ENCODE peak calls at places on chromosome 11, in nine cellular contexts. One of them, this sample, is unnamed. For H3K4me1, the result is how much of the 10 kb centered on the place peaks cover.

GRCh38 chr11:94184861-94185260 is 56.2 kb downstream of the PANX1 start:
- DNase-seq in CD8-positive, alpha-beta memory T cell: no peak
- DNase-seq in endodermal cell: no peak
- DNase-seq in fibroblast of lung: no peak
- DNase-seq in suprapubic skin: no peak
- DNase-seq in psoas muscle: no peak
- DNase-seq in A549: no peak
- DNase-seq in left lung: no peak
- DNase-seq in thoracic aorta: no peak
- DNase-seq in this sample: no peak

GRCh38 chr11:58957922-58958321 is 18.6 kb downstream of the GLYATL1 start:
- DNase-seq in CD8-positive, alpha-beta memory T cell: no peak
- DNase-seq in endodermal cell: no peak
- DNase-seq in fibroblast of lung: no peak
- DNase-seq in suprapubic skin: no peak
- DNase-seq in psoas muscle: no peak
- DNase-seq in A549: no peak
- DNase-seq in left lung: no peak
- DNase-seq in thoracic aorta: no peak
- DNase-seq in this sample: no peak

GRCh38 chr11:289706-290620 is 1.0 kb downstream of the PGGHG start:
- DNase-seq in CD8-positive, alpha-beta memory T cell: no peak
- DNase-seq in endodermal cell: peak
- DNase-seq in fibroblast of lung: no peak
- DNase-seq in suprapubic skin: peak
- DNase-seq in psoas muscle: peak
- DNase-seq in A549: no peak
- DNase-seq in left lung: peak
- DNase-seq in thoracic aorta: no peak
- DNase-seq in this sample: peak

GRCh38 chr11:66720223-66720898 is 8.7 kb downstream of the SPTBN2 start:
- DNase-seq in CD8-positive, alpha-beta memory T cell: no peak
- DNase-seq in endodermal cell: peak
- DNase-seq in fibroblast of lung: peak
- DNase-seq in suprapubic skin: no peak
- DNase-seq in psoas muscle: peak
- DNase-seq in A549: peak
- DNase-seq in left lung: peak
- DNase-seq in thoracic aorta: no peak
- DNase-seq in this sample: peak

GRCh38 chr11:41459602-41460405 is at the start of gene LRRC4C:
- DNase-seq in CD8-positive, alpha-beta memory T cell: no peak
- DNase-seq in endodermal cell: no peak
- DNase-seq in fibroblast of lung: peak
- DNase-seq in suprapubic skin: no peak
- DNase-seq in psoas muscle: no peak
- DNase-seq in A549: no peak
- DNase-seq in left lung: no peak
- DNase-seq in thoracic aorta: no peak
- DNase-seq in this sample: no peak

GRCh38 chr11:66450610-66451009 is 12.0 kb upstream of the MRPL11 start:
- DNase-seq in CD8-positive, alpha-beta memory T cell: no peak
- DNase-seq in endodermal cell: no peak
- DNase-seq in fibroblast of lung: no peak
- DNase-seq in suprapubic skin: no peak
- DNase-seq in psoas muscle: no peak
- DNase-seq in A549: no peak
- DNase-seq in left lung: no peak
- DNase-seq in thoracic aorta: no peak
- DNase-seq in this sample: no peak

GRCh38 chr11:93028959-93029536 is 59.6 kb downstream of the MTNR1B start:
- DNase-seq in CD8-positive, alpha-beta memory T cell: no peak
- DNase-seq in endodermal cell: no peak
- DNase-seq in fibroblast of lung: no peak
- DNase-seq in suprapubic skin: no peak
- DNase-seq in psoas muscle: no peak
- DNase-seq in A549: no peak
- DNase-seq in left lung: no peak
- DNase-seq in thoracic aorta: no peak
- DNase-seq in this sample: no peak

GRCh38 chr11:61116426-61117214 is 14.3 kb downstream of the CD5 start:
- DNase-seq in CD8-positive, alpha-beta memory T cell: no peak
- DNase-seq in endodermal cell: no peak
- DNase-seq in fibroblast of lung: no peak
- DNase-seq in suprapubic skin: no peak
- DNase-seq in psoas muscle: no peak
- DNase-seq in A549: no peak
- DNase-seq in left lung: no peak
- DNase-seq in thoracic aorta: no peak
- DNase-seq in this sample: no peak

GRCh38 chr11:125952973-125953372 is 7.1 kb downstream of the VSIG10L2 start:
- DNase-seq in CD8-positive, alpha-beta memory T cell: no peak
- DNase-seq in endodermal cell: no peak
- DNase-seq in fibroblast of lung: no peak
- DNase-seq in suprapubic skin: peak
- DNase-seq in psoas muscle: peak
- DNase-seq in A549: no peak
- DNase-seq in left lung: no peak
- DNase-seq in thoracic aorta: no peak
- DNase-seq in this sample: peak

GRCh38 chr11:46382644-46383403 is 1.4 kb downstream of the MDK start:
- DNase-seq in CD8-positive, alpha-beta memory T cell: no peak
- DNase-seq in endodermal cell: peak
- DNase-seq in fibroblast of lung: peak
- DNase-seq in suprapubic skin: peak
- DNase-seq in psoas muscle: no peak
- DNase-seq in A549: peak
- DNase-seq in left lung: no peak
- DNase-seq in thoracic aorta: no peak
- DNase-seq in this sample: no peak

GRCh38 chr11:7573558-7574296 is 59.9 kb downstream of the PPFIBP2 start:
- DNase-seq in CD8-positive, alpha-beta memory T cell: no peak
- DNase-seq in endodermal cell: peak
- DNase-seq in fibroblast of lung: no peak
- DNase-seq in suprapubic skin: no peak
- DNase-seq in psoas muscle: no peak
- DNase-seq in A549: no peak
- DNase-seq in left lung: no peak
- DNase-seq in thoracic aorta: no peak
- DNase-seq in this sample: no peak

GRCh38 chr11:97280347-97280746 is 890.5 kb downstream of the JRKL start:
- DNase-seq in CD8-positive, alpha-beta memory T cell: no peak
- DNase-seq in endodermal cell: no peak
- DNase-seq in fibroblast of lung: no peak
- DNase-seq in suprapubic skin: no peak
- DNase-seq in psoas muscle: no peak
- DNase-seq in A549: no peak
- DNase-seq in left lung: no peak
- DNase-seq in thoracic aorta: no peak
- DNase-seq in this sample: no peak

GRCh38 chr11:75468534-75469340 is 35.7 kb upstream of the KLHL35 start:
- DNase-seq in CD8-positive, alpha-beta memory T cell: no peak
- DNase-seq in endodermal cell: no peak
- DNase-seq in fibroblast of lung: peak
- DNase-seq in suprapubic skin: no peak
- DNase-seq in psoas muscle: peak
- DNase-seq in A549: no peak
- DNase-seq in left lung: no peak
- DNase-seq in thoracic aorta: peak
- DNase-seq in this sample: peak

GRCh38 chr11:10659339-10660216 is 34.0 kb downstream of the IRAG1 start:
- DNase-seq in CD8-positive, alpha-beta memory T cell: no peak
- DNase-seq in endodermal cell: no peak
- DNase-seq in fibroblast of lung: peak
- DNase-seq in suprapubic skin: peak
- DNase-seq in psoas muscle: peak
- DNase-seq in A549: peak
- DNase-seq in left lung: peak
- DNase-seq in thoracic aorta: peak
- DNase-seq in this sample: no peak

GRCh38 chr11:65445604-65446445 is 23.2 kb downstream of the NEAT1 start:
- DNase-seq in CD8-positive, alpha-beta memory T cell: no peak
- DNase-seq in endodermal cell: peak
- DNase-seq in fibroblast of lung: peak
- DNase-seq in suprapubic skin: peak
- DNase-seq in psoas muscle: peak
- DNase-seq in A549: no peak
- DNase-seq in left lung: peak
- DNase-seq in thoracic aorta: no peak
- DNase-seq in this sample: no peak

GRCh38 chr11:118610220-118610772 is 2.9 kb downstream of the PHLDB1 start:
- DNase-seq in CD8-positive, alpha-beta memory T cell: no peak
- DNase-seq in endodermal cell: peak
- DNase-seq in fibroblast of lung: no peak
- DNase-seq in suprapubic skin: peak
- DNase-seq in psoas muscle: no peak
- DNase-seq in A549: no peak
- DNase-seq in left lung: no peak
- DNase-seq in thoracic aorta: no peak
- DNase-seq in this sample: no peak

GRCh38 chr11:65574963-65575567 is 788 bp upstream of the EHBP1L1 start:
- DNase-seq in CD8-positive, alpha-beta memory T cell: peak
- DNase-seq in endodermal cell: peak
- DNase-seq in fibroblast of lung: no peak
- DNase-seq in suprapubic skin: no peak
- DNase-seq in psoas muscle: no peak
- DNase-seq in A549: no peak
- DNase-seq in left lung: no peak
- DNase-seq in thoracic aorta: no peak
- DNase-seq in this sample: no peak

GRCh38 chr11:30487200-30487898 is 98.8 kb downstream of the MPPED2 start:
- DNase-seq in CD8-positive, alpha-beta memory T cell: no peak
- DNase-seq in endodermal cell: no peak
- DNase-seq in fibroblast of lung: no peak
- DNase-seq in suprapubic skin: no peak
- DNase-seq in psoas muscle: peak
- DNase-seq in A549: no peak
- DNase-seq in left lung: peak
- DNase-seq in thoracic aorta: no peak
- DNase-seq in this sample: peak

GRCh38 chr11:47723041-47723440 is 7.9 kb upstream of the AGBL2 start:
- DNase-seq in CD8-positive, alpha-beta memory T cell: no peak
- DNase-seq in endodermal cell: no peak
- DNase-seq in fibroblast of lung: no peak
- DNase-seq in suprapubic skin: no peak
- DNase-seq in psoas muscle: no peak
- DNase-seq in A549: no peak
- DNase-seq in left lung: no peak
- DNase-seq in thoracic aorta: no peak
- DNase-seq in this sample: no peak

GRCh38 chr11:37177721-37178120 is 579.7 kb upstream of the RAG2 start:
- DNase-seq in CD8-positive, alpha-beta memory T cell: no peak
- DNase-seq in endodermal cell: no peak
- DNase-seq in fibroblast of lung: no peak
- DNase-seq in suprapubic skin: no peak
- DNase-seq in psoas muscle: no peak
- DNase-seq in A549: no peak
- DNase-seq in left lung: no peak
- DNase-seq in thoracic aorta: no peak
- DNase-seq in this sample: no peak

GRCh38 chr11:123535401-123535800 is 105.3 kb downstream of the GRAMD1B start:
- DNase-seq in CD8-positive, alpha-beta memory T cell: no peak
- DNase-seq in endodermal cell: no peak
- DNase-seq in fibroblast of lung: no peak
- DNase-seq in suprapubic skin: no peak
- DNase-seq in psoas muscle: no peak
- DNase-seq in A549: no peak
- DNase-seq in left lung: no peak
- DNase-seq in thoracic aorta: no peak
- DNase-seq in this sample: no peak
- H3K4me1 ChIP-seq in CD8-positive, alpha-beta memory T cell: under half
- H3K4me1 ChIP-seq in endodermal cell: under half
- H3K4me1 ChIP-seq in fibroblast of lung: under half
- H3K4me1 ChIP-seq in suprapubic skin: under half
- H3K4me1 ChIP-seq in psoas muscle: under half
- H3K4me1 ChIP-seq in A549: under half
- H3K4me1 ChIP-seq in left lung: under half
- H3K4me1 ChIP-seq in thoracic aorta: under half
- H3K4me1 ChIP-seq in this sample: under half

GRCh38 chr11:57566035-57566504 is 1.4 kb downstream of the UBE2L6 start:
- DNase-seq in CD8-positive, alpha-beta memory T cell: peak
- DNase-seq in endodermal cell: no peak
- DNase-seq in fibroblast of lung: peak
- DNase-seq in suprapubic skin: no peak
- DNase-seq in psoas muscle: no peak
- DNase-seq in A549: no peak
- DNase-seq in left lung: no peak
- DNase-seq in thoracic aorta: no peak
- DNase-seq in this sample: no peak
- H3K4me3 ChIP-seq in CD8-positive, alpha-beta memory T cell: peak
- H3K4me3 ChIP-seq in endodermal cell: no peak
- H3K4me3 ChIP-seq in fibroblast of lung: peak
- H3K4me3 ChIP-seq in suprapubic skin: peak
- H3K4me3 ChIP-seq in psoas muscle: peak
- H3K4me3 ChIP-seq in A549: no peak
- H3K4me3 ChIP-seq in left lung: peak
- H3K4me3 ChIP-seq in thoracic aorta: peak
- H3K4me3 ChIP-seq in this sample: peak

GRCh38 chr11:13297308-13297916 is 19.8 kb downstream of the BMAL1 start:
- DNase-seq in CD8-positive, alpha-beta memory T cell: no peak
- DNase-seq in endodermal cell: no peak
- DNase-seq in fibroblast of lung: no peak
- DNase-seq in suprapubic skin: no peak
- DNase-seq in psoas muscle: no peak
- DNase-seq in A549: no peak
- DNase-seq in left lung: no peak
- DNase-seq in thoracic aorta: no peak
- DNase-seq in this sample: no peak
- H3K4me1 ChIP-seq in CD8-positive, alpha-beta memory T cell: half or more
- H3K4me1 ChIP-seq in endodermal cell: under half
- H3K4me1 ChIP-seq in fibroblast of lung: under half
- H3K4me1 ChIP-seq in suprapubic skin: under half
- H3K4me1 ChIP-seq in psoas muscle: half or more
- H3K4me1 ChIP-seq in A549: under half
- H3K4me1 ChIP-seq in left lung: under half
- H3K4me1 ChIP-seq in thoracic aorta: under half
- H3K4me1 ChIP-seq in this sample: under half

DNA sequence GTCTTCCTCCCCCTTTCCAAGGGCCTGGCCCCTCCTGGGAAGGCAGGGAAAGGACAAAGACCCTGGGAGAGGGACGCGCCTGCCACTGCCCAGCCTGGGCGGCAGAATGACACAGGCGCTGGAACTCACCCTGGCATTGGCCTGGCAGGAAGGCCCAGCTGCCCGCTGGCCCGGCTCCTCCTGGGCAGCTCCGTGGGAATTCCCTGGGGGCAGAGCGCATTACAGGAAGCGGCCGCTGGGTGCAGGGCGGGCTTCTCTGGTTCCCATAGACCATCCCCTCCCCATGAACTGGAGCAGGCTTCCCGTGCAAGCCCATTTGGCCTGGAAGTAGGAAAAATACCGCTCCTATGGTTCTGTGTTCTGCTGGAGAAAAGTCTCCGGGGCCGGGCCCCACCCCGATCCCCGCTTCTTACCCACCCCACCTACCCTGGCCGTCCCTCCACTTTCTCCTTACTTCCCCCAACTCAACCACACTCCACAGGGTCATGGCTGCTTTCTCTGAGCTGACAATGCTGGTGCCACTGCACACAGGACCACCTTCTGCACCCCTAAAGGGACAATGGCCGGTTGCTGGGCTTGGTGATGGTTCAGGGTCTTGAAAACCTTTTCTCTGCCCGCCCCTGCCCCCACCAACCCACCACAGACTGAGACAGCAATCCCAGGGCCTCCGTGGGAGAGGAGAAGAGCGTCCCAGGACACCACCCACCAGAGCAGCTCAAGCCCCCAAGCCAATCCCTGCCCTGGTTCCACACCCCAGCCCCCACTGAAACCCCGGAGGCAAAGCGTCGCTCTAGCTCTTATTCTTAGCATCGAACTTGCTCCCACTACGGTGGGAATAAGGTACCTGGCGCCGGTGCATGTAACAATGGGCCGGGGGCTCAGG is 58.9 kb downstream of the LINC01488 start:
- DNase-seq in CD8-positive, alpha-beta memory T cell: no peak
- DNase-seq in endodermal cell: peak
- DNase-seq in fibroblast of lung: no peak
- DNase-seq in suprapubic skin: peak
- DNase-seq in psoas muscle: peak
- DNase-seq in A549: no peak
- DNase-seq in left lung: no peak
- DNase-seq in thoracic aorta: peak
- DNase-seq in this sample: peak
- H3K4me3 ChIP-seq in CD8-positive, alpha-beta memory T cell: no peak
- H3K4me3 ChIP-seq in endodermal cell: no peak
- H3K4me3 ChIP-seq in fibroblast of lung: no peak
- H3K4me3 ChIP-seq in suprapubic skin: no peak
- H3K4me3 ChIP-seq in psoas muscle: peak
- H3K4me3 ChIP-seq in A549: no peak
- H3K4me3 ChIP-seq in left lung: no peak
- H3K4me3 ChIP-seq in thoracic aorta: peak
- H3K4me3 ChIP-seq in this sample: no peak